ENCODE peak calls at places on chromosomes 4 and X, in six cellular contexts. H is heart left ventricle, L is ovary, J is lower leg skin, C is BE2C, V is endodermal cell. O is an unnamed sample.

GRCh38 chr4:103199009-103199408 is 866 bp upstream of the CENPE start:
- DNase-seq in H (no peak), L (no peak), J (no peak), C (no peak), V (no peak), O (no peak)

GRCh38 chrX:41588271-41588670 is 100.5 kb upstream of the GPR34 start:
- DNase-seq in H (no peak), L (no peak), J (no peak), C (peak), V (no peak), O (no peak)

GRCh38 chr4:175961604-175962003 is 104.0 kb upstream of the WDR17 start:
- DNase-seq in H (no peak), L (no peak), J (no peak), C (no peak), V (no peak), O (no peak)

GRCh38 chr4:99710681-99711345 is 53.2 kb upstream of the C4orf54 start:
- DNase-seq in H (no peak), L (no peak), J (no peak), C (no peak), V (no peak), O (no peak)

GRCh38 chr4:37008199-37008598 is 236.3 kb upstream of the NWD2 start:
- DNase-seq in H (no peak), L (no peak), J (no peak), C (no peak), V (no peak), O (no peak)

GRCh38 chrX:43349363-43349762 is 306.7 kb upstream of the MAOA start:
- DNase-seq in H (no peak), L (no peak), J (no peak), C (peak), V (peak), O (no peak)

GRCh38 chr4:141081921-141082381 is 51.3 kb downstream of the RNF150 start:
- DNase-seq in H (no peak), L (no peak), J (no peak), C (no peak), V (no peak), O (no peak)

GRCh38 chr4:179586460-179586859 is 2144.2 kb upstream of the AGA start:
- DNase-seq in H (no peak), L (no peak), J (no peak), C (no peak), V (no peak), O (no peak)

GRCh38 chrX:20383487-20383886 is 116.8 kb upstream of the RPS6KA3 start:
- DNase-seq in H (no peak), L (no peak), J (no peak), C (no peak), V (no peak), O (no peak)

GRCh38 chrX:139201924-139202323 is 328.6 kb upstream of the F9 start:
- DNase-seq in H (no peak), L (no peak), J (no peak), C (no peak), V (no peak), O (no peak)

GRCh38 chrX:139204576-139204902 is 326.0 kb upstream of the F9 start:
- DNase-seq in H (no peak), L (no peak), J (no peak), C (no peak), V (no peak), O (no peak)

GRCh38 chrX:139200793-139201192 is 329.7 kb upstream of the F9 start:
- DNase-seq in H (no peak), L (no peak), J (no peak), C (no peak), V (no peak), O (no peak)

GRCh38 chrX:139203681-139204575 is 326.6 kb upstream of the F9 start:
- DNase-seq in H (peak), L (peak), J (no peak), C (no peak), V (peak), O (peak)

GRCh38 chrX:139202742-139203410 is 327.7 kb upstream of the F9 start:
- DNase-seq in H (no peak), L (no peak), J (no peak), C (no peak), V (peak), O (peak)
- TF ChIP-seq CTCF in H (no peak), L (no peak), J (no peak), C (no peak), V (peak), O (no peak)

GRCh38 chr4:159765402-159765801 is 662.5 kb downstream of the RAPGEF2 start:
- DNase-seq in H (no peak), L (no peak), J (no peak), C (no peak), V (no peak), O (no peak)

GRCh38 chr4:159762672-159763071 is 659.8 kb downstream of the RAPGEF2 start:
- DNase-seq in H (no peak), L (no peak), J (no peak), C (no peak), V (no peak), O (no peak)

GRCh38 chr4:159768011-159768410 is 665.1 kb downstream of the RAPGEF2 start:
- DNase-seq in H (no peak), L (no peak), J (no peak), C (no peak), V (no peak), O (no peak)

GRCh38 chr4:159766241-159766640 is 663.4 kb downstream of the RAPGEF2 start:
- DNase-seq in H (no peak), L (no peak), J (no peak), C (no peak), V (no peak), O (no peak)

GRCh38 chr4:159764343-159764952 is 661.6 kb downstream of the RAPGEF2 start:
- DNase-seq in H (no peak), L (no peak), J (no peak), C (peak), V (peak), O (no peak)
- TF ChIP-seq CTCF in H (peak), L (no peak), J (no peak), C (peak), V (peak), O (peak)

GRCh38 chr4:173169178-173169427 is 492 bp downstream of the GALNT7 start:
- DNase-seq in H (no peak), L (no peak), J (no peak), C (no peak), V (no peak), O (peak)

GRCh38 chr4:173169428-173170209 is 1.0 kb downstream of the GALNT7 start:
- DNase-seq in H (peak), L (peak), J (peak), C (peak), V (peak), O (peak)

GRCh38 chr4:173171987-173172386 is 3.4 kb downstream of the GALNT7 start:
- DNase-seq in H (no peak), L (no peak), J (no peak), C (no peak), V (no peak), O (no peak)

GRCh38 chr4:173170210-173170778 is 1.7 kb downstream of the GALNT7 start:
- DNase-seq in H (no peak), L (no peak), J (no peak), C (no peak), V (no peak), O (no peak)

DNA sequence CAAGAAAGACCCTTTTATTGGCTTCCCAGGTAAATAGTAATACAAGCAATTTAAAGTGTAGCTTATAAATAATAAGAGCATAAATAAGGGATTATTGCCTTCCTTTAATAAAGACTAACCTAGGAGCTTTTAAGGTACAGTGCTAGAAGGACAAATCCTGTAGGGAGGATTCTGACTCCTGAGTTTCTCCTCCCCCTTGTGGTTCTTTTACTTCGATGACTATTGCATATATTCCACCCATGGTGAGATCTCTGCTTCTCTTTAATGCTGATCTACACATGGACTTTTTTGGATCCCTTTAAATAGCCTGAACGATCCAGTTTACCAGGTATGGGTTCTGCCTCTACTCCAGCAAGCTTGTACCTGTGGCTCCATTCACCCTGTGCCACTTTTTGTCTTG is 2.5 kb downstream of the GALNT7 start:
- DNase-seq in H (no peak), L (no peak), J (no peak), C (no peak), V (no peak), O (no peak)
- TF ChIP-seq CTCF in H (no peak), L (no peak), J (no peak), C (peak), V (peak), O (no peak)

GRCh38 chr4:139528377-139529005 is 27.5 kb downstream of the SETD7 start:
- DNase-seq in H (peak), L (peak), J (peak), C (no peak), V (no peak), O (no peak)
- TF ChIP-seq CTCF in H (no peak), L (peak), J (no peak), C (no peak), V (no peak), O (no peak)